ENCODE peak calls at places on chromosomes 12 and 14, in eight cellular contexts. I is GM23338, M is IMR-90, W is GM12878, H is K562, N is mammary epithelial cell, Y is neural progenitor cell, E is PC-3. V is an unnamed sample.

GRCh38 chr12:40734283-40734682 is 42.0 kb downstream of the CNTN1 start:
- DNase-seq in E (no peak), M (no peak), I (no peak), W (no peak), N (no peak), H (no peak), Y (no peak), V (no peak)

GRCh38 chr12:106300761-106301160 is 1.8 kb upstream of the TCP11L2 start:
- DNase-seq in N (no peak), Y (no peak), E (peak; percentile 37), H (no peak), M (no peak), I (no peak), W (no peak), V (no peak)

GRCh38 chr12:74980510-74980909 is 229.1 kb downstream of the KCNC2 start:
- DNase-seq in I (no peak), N (no peak), E (peak; percentile 40), W (no peak), Y (no peak), M (no peak), H (no peak), V (no peak)

GRCh38 chr12:122345042-122345441 is 77.4 kb downstream of the CLIP1 start:
- DNase-seq in W (no peak), N (no peak), E (no peak), M (no peak), Y (no peak), H (no peak), I (no peak), V (no peak)

GRCh38 chr12:79373896-79374499 is 316.8 kb downstream of the PAWR start:
- DNase-seq in M (peak; percentile 23), N (peak; percentile 15), I (peak; percentile 75), E (peak; percentile 64), W (no peak), Y (peak; percentile 47), H (peak; percentile 43), V (peak; percentile 30)

GRCh38 chr12:132444957-132445883 is 44.7 kb upstream of the FBRSL1 start:
- DNase-seq in N (no peak), W (no peak), H (peak; percentile 72), E (no peak), I (peak; percentile 37), M (no peak), Y (peak; percentile 69), V (peak; percentile 84)

GRCh38 chr12:11860026-11860425 is 210.6 kb downstream of the ETV6 start:
- DNase-seq in M (no peak), N (no peak), H (no peak), E (no peak), Y (no peak), I (no peak), W (no peak), V (no peak)

GRCh38 chr14:87966816-87967215 is 26.2 kb downstream of the GALC start:
- DNase-seq in I (no peak), H (no peak), E (peak; percentile 61), M (peak; percentile 38), Y (no peak), W (no peak), N (peak; percentile 57), V (no peak)

GRCh38 chr12:39240573-39240972 is 202.3 kb downstream of the KIF21A start:
- DNase-seq in W (no peak), H (no peak), I (peak; percentile 23), M (no peak), E (no peak), N (no peak), Y (peak; percentile 42), V (no peak)

GRCh38 chr12:20368653-20369163 is 371 bp downstream of the PDE3A start:
- DNase-seq in H (no peak), M (peak; percentile 37), Y (peak; percentile 76), W (no peak), I (peak; percentile 69), E (no peak), N (peak; percentile 19), V (no peak)

GRCh38 chr12:121255433-121255832 is 41.1 kb downstream of the CAMKK2 start:
- DNase-seq in H (no peak), W (no peak), Y (no peak), E (no peak), I (no peak), N (no peak), M (no peak), V (no peak)

GRCh38 chr12:132430838-132431826 is 58.8 kb upstream of the FBRSL1 start:
- DNase-seq in Y (no peak), M (no peak), W (no peak), I (peak; percentile 46), H (no peak), E (no peak), N (no peak), V (no peak)

GRCh38 chr12:4268549-4269181 is 4.9 kb upstream of the CCND2 start:
- DNase-seq in I (no peak), Y (peak; percentile 31), E (no peak), N (no peak), H (no peak), M (no peak), W (no peak), V (peak; percentile 15)

DNA sequence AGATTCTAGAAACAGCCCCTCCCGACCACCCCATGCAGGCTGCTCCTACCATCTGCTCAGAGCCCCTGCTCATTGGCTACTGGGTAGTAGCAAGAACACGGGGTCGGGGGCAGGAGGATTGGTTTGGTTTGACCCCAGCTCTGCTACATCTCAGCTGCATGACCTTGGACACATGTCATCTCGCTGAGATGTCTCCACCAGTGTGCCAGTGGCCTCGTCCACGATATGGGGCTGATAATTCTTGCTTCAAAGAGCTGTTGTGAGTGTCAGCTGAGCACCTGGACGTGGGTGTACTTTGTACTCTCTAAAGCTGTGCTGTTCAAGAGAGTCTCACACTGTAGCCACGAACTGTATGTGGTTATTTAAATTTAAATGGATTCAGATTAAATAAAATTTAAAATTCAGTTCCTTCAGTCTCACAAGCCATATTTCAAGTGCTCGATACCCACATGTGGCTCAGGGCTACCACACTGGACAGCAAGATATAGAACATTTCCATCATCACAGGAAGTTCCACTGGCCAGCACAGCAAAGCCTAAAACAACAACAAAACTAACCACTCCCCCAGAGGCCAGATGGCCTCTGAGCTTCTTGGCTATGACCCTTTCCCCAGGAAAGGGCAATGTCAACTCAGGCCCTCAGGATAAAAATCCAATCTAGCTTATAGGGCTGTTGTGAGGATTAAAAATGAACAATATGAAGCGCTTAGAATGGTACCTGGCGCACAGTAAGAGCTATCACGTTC is 18.6 kb downstream of the LTBP2 start:
- DNase-seq in E (no peak), W (no peak), I (no peak), M (no peak), N (no peak), Y (no peak), H (no peak), V (no peak)
- H2AFZ ChIP-seq in E (no peak overlapping the region), W (peak overlapping the region; percentile 5), I (no peak overlapping the region), M (no peak overlapping the region), N (no peak overlapping the region), Y (no peak overlapping the region), H (no peak overlapping the region), V (no peak overlapping the region)

DNA sequence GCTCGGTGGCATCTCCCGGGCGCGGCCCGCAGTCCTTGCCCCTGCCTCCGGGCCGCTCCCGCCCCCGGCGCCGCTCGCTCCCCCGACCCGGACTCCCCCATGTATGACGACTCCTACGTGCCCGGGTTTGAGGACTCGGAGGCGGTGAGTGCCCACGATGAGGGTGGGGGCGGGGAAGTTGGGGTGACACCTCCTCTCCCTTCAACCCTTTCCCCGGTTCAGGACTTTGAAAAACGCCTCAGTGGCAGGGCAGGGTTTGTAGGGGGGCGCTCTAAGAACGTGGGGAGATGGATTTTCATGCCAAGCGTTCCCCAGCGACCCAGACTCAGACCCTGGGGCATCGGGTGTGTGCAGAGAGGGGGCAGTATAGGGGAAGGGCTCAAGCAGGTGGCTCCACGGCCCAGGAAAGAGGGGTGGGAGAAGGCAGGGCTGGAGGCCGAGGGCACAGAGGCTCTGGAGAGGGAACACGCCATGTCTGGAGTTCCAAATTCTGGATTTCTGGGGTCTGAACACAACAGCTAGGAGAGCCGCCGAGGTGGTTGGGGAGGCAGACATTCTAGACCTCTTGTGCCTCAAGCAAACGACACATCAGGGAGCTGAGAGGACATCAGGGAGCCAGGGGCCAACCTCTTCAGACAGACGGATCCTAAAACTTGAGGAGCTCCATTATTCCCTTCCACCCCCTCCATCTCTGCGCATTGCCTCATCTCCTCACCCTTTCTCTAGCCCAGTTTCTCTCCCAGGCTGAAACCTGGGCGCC is 715 bp downstream of the CACNB3 start:
- DNase-seq in E (no peak), Y (peak; percentile 63), N (no peak), H (no peak), M (no peak), I (peak; percentile 89), W (no peak), V (no peak)
- TF ChIP-seq CTCF in E (peak; percentile 32), Y (peak; percentile 50), N (peak; percentile 7), H (no peak), M (peak; percentile 13), I (peak; percentile 73), W (no peak), V (peak; percentile 36)

GRCh38 chr12:12890815-12891645 is at the start of gene GPRC5A:
- DNase-seq in M (peak; percentile 98), Y (peak; percentile 54), N (peak; percentile 99), H (peak; percentile 58), E (peak; percentile 97), I (peak; percentile 79), W (no peak), V (no peak)

GRCh38 chr12:12890492-12890814 is 909 bp upstream of the GPRC5A start:
- DNase-seq in Y (no peak), W (no peak), M (peak; percentile 68), E (no peak), N (no peak), I (peak; percentile 34), H (no peak), V (no peak)

GRCh38 chr12:12892670-12893290 is 1.4 kb downstream of the GPRC5A start:
- DNase-seq in M (no peak), N (no peak), E (peak; percentile 42), Y (no peak), I (peak; percentile 33), H (no peak), W (no peak), V (no peak)

GRCh38 chr12:12893438-12893837 is 2.1 kb downstream of the GPRC5A start:
- DNase-seq in N (no peak), Y (no peak), I (no peak), E (no peak), W (no peak), H (no peak), M (no peak), V (no peak)

GRCh38 chr12:12891646-12892355 is 439 bp downstream of the GPRC5A start:
- DNase-seq in W (no peak), N (no peak), M (no peak), H (no peak), Y (no peak), I (no peak), E (no peak), V (no peak)
- H2AFZ ChIP-seq in W (no peak overlapping the region), N (peak overlapping the region; percentile 75), M (peak overlapping the region; percentile 91), H (peak overlapping the region; percentile 89), Y (no peak overlapping the region), I (peak overlapping the region; percentile 100), E (no peak overlapping the region), V (no peak overlapping the region)

DNA sequence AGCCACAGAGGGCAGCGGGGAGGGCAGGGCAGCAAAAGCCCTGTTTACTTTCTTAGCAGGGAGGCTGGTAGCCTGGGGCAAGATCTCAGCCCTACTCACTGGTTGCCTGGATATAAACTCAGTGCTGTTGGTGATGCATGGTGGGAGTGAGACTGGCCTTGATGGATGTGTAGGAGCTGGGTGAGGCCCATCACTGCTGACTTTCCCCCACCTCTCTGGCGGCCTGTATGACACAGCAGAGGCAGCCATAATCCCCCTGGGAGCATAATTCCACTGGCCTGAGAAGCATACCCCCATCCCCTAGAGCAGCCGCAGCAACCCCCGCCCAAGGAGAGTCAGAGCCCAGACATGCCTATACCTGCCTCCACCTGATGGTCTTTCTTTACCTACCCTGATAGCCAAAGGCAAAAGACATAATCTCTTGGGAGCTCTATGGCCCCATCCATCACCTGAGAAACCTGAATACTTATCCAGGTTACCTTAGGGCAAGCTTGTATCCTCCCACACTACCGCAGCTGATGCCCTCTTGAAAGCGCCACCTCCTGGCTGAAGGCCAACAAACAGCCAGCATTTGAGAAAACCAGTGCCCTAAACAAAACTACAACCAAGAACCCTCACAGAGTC is 59.3 kb downstream of the DNAI7 start:
- DNase-seq in I (peak; percentile 85), W (no peak), H (no peak), E (no peak), Y (peak; percentile 28), M (no peak), N (peak; percentile 91), V (no peak)
- TF ChIP-seq CTCF in I (peak; percentile 87), W (no peak), H (no peak), E (peak; percentile 33), Y (peak; percentile 49), M (no peak), N (peak; percentile 47), V (peak; percentile 25)